ENCODE peak calls at places on chromosome 10, in ten cellular contexts. C is psoas muscle, F is prostate gland, B is GM12865, Z is tibial artery, K is right lobe of liver, H is SK-N-SH, X is iPS DF 6.9, T is brain microvascular endothelial cell, Q is AG04449. O is an unnamed sample.

GRCh38 chr10:100972115-100972903 is 3.0 kb downstream of the SEMA4G start:
- DNase-seq in Z (no peak), B (no peak), X (no peak), Q (no peak), K (no peak), H (no peak), F (no peak), C (no peak), T (no peak), O (no peak)

GRCh38 chr10:122050811-122051210 is 61.8 kb downstream of the TACC2 start:
- DNase-seq in K (no peak), T (no peak), H (no peak), B (no peak), Z (no peak), C (no peak), Q (no peak), F (no peak), X (no peak), O (no peak)

GRCh38 chr10:571643-572042 is 117.8 kb downstream of the DIP2C start:
- DNase-seq in H (no peak), Z (no peak), F (no peak), T (no peak), X (no peak), Q (no peak), C (no peak), B (no peak), K (no peak), O (no peak)

GRCh38 chr10:77380723-77381122 is 256.9 kb downstream of the KCNMA1 start:
- DNase-seq in B (no peak), F (no peak), X (no peak), Q (no peak), C (no peak), Z (no peak), K (no peak), H (no peak), T (no peak), O (no peak)

GRCh38 chr10:89470628-89471027 is 56.3 kb downstream of the IFIT5 start:
- DNase-seq in X (no peak), Z (no peak), C (no peak), K (no peak), H (no peak), Q (no peak), F (no peak), B (no peak), T (peak), O (no peak)

GRCh38 chr10:70174058-70174741 is 3.9 kb upstream of the SAR1A start:
- DNase-seq in H (no peak), T (no peak), Q (no peak), K (no peak), F (no peak), Z (no peak), X (no peak), C (no peak), B (peak), O (no peak)

GRCh38 chr10:61390841-61391240 is 62.3 kb downstream of the TMEM26 start:
- DNase-seq in H (no peak), Z (no peak), Q (no peak), X (no peak), T (no peak), B (no peak), K (no peak), F (no peak), C (no peak), O (no peak)

GRCh38 chr10:21424511-21424910 is 101.0 kb downstream of the SKIDA1 start:
- DNase-seq in B (no peak), C (no peak), X (no peak), Q (peak), H (no peak), F (no peak), Z (no peak), K (no peak), T (no peak), O (peak)

GRCh38 chr10:110005716-110006115 is 2.1 kb upstream of the ADD3 start:
- DNase-seq in T (peak), X (no peak), B (no peak), C (peak), Z (peak), K (peak), H (peak), Q (peak), F (no peak), O (peak)

GRCh38 chr10:110076559-110077318 is 69.0 kb downstream of the ADD3 start:
- DNase-seq in B (peak), K (no peak), H (no peak), Q (no peak), F (peak), T (peak), C (peak), X (no peak), Z (peak), O (peak)

GRCh38 chr10:133125901-133126300 is 34.1 kb upstream of the KNDC1 start:
- DNase-seq in K (peak), T (no peak), B (no peak), Z (no peak), H (no peak), Q (no peak), X (no peak), F (no peak), C (no peak), O (no peak)
- H3K4me3 ChIP-seq in K (no peak), T (no peak), B (no peak), Z (no peak), H (no peak), Q (no peak), X (no peak), F (no peak), C (no peak), O (no peak)

DNA sequence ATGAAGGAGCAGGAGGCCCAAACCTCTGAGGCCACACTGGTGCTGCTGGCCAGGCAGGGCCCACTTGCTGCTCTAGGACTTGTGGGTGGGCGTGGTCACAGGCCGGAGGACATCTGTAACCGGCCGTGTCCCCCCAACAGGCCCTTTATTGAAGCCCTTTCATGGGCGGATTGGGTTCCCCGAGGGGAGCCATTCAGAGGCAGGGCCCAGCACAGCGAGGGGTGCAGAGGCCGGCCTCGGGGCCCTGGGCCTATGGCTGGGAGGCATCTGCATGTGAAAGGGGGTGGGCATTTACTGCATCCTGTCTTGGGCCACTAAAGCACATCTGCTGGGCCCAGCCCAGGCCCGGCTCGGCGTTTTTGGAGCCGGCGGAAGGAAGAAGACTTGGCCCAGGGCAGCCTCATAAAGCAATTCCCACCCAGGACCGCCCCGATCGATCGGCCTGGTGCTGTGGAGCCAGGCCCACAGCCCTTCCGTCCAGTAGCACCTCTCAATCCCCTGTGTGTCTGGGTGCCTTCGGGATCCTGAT is 8.4 kb downstream of the LHPP start:
- DNase-seq in B (no peak), C (no peak), X (no peak), K (no peak), H (no peak), Q (no peak), F (no peak), T (no peak), Z (no peak), O (no peak)
- H3K4me3 ChIP-seq in B (no peak), C (no peak), X (no peak), K (no peak), H (no peak), Q (no peak), F (no peak), T (no peak), Z (no peak), O (no peak)

DNA sequence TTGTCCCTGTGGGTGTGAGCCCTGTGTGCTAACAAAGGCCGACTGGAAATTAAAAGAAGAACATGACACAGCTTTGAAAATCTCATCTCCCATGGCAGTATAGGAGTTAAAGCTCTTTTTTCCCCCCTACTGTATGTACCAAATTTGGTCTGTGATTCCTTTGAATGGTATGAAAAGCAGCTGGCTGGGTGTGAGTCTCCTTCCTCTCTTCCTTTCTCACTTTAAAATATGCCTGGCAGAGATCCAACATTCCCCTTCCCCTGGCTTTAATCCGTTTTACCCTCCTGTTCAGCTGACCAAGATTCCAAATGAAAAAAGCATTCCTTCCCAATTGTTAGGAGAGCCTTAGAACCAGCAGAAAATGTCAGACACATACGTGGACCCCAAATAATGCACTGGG is 225.0 kb upstream of the CELF2 start:
- DNase-seq in H (no peak), C (no peak), X (no peak), Q (peak), B (no peak), T (peak), F (no peak), Z (no peak), K (no peak), O (peak)
- H3K4me3 ChIP-seq in H (no peak), C (no peak), X (no peak), Q (no peak), B (no peak), T (no peak), F (no peak), Z (no peak), K (no peak), O (no peak)

GRCh38 chr10:102629661-102630614 is 14.3 kb upstream of the TRIM8 start:
- DNase-seq in C (peak), B (no peak), T (peak), K (peak), Q (peak), X (no peak), Z (no peak), H (no peak), F (no peak), O (no peak)
- H3K4me3 ChIP-seq in C (no peak), B (no peak), T (no peak), K (no peak), Q (no peak), X (no peak), Z (no peak), H (no peak), F (no peak), O (no peak)

GRCh38 chr10:42874713-42875387 is 92.3 kb downstream of the BMS1 start:
- DNase-seq in Q (no peak), K (no peak), X (no peak), F (no peak), B (no peak), T (no peak), H (no peak), Z (no peak), C (no peak), O (no peak)
- H3K4me3 ChIP-seq in Q (no peak), K (no peak), X (no peak), F (no peak), B (no peak), T (no peak), H (no peak), Z (no peak), C (no peak), O (no peak)

GRCh38 chr10:50594012-50594411 is 29.7 kb downstream of the SGMS1 start:
- DNase-seq in Z (no peak), F (no peak), K (no peak), X (no peak), Q (no peak), H (peak), C (no peak), T (peak), B (no peak), O (peak)

GRCh38 chr10:50595785-50596184 is 28.0 kb downstream of the SGMS1 start:
- DNase-seq in F (no peak), K (no peak), Z (no peak), X (no peak), C (no peak), B (no peak), T (no peak), H (no peak), Q (no peak), O (no peak)

GRCh38 chr10:50590935-50591334 is 32.8 kb downstream of the SGMS1 start:
- DNase-seq in H (no peak), X (no peak), F (no peak), T (no peak), C (no peak), Z (no peak), Q (no peak), K (no peak), B (no peak), O (no peak)

GRCh38 chr10:50592961-50593418 is 30.8 kb downstream of the SGMS1 start:
- DNase-seq in K (no peak), Q (no peak), B (no peak), H (no peak), C (no peak), F (no peak), X (no peak), T (no peak), Z (no peak), O (no peak)

DNA sequence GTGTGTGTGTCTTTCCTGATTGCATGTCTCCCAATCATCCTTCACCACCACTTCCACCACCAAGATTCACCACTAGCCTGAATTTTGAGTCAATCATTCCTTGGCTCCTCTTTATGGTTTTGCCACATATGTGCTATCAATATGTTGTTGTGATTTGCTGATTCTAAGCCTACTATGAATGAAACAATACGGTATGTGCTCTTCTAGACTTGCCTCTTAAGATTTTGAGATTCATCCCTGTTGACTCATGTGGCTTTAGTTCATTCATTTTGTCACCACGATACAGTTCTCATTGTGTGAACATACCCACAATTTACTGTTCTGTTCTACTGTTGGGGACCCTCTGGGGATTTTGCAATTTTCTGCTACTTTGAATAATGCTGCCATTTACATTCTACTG is 30.2 kb downstream of the SGMS1 start:
- DNase-seq in T (no peak), Z (no peak), B (no peak), Q (no peak), H (no peak), X (no peak), C (no peak), F (no peak), K (no peak), O (peak)
- H3K4me3 ChIP-seq in T (no peak), Z (no peak), B (no peak), Q (no peak), H (no peak), X (no peak), C (no peak), F (no peak), K (no peak), O (no peak)

GRCh38 chr10:71743099-71743838 is 23.7 kb upstream of the C10orf105 start:
- DNase-seq in H (no peak), F (no peak), B (no peak), K (no peak), X (no peak), Z (no peak), C (no peak), Q (no peak), T (no peak), O (no peak)
- H3K4me3 ChIP-seq in H (no peak), F (no peak), B (no peak), K (no peak), X (no peak), Z (no peak), C (no peak), Q (no peak), T (no peak), O (no peak)

O was measured in skeletal muscle cell.